ENCODE peak calls at places on chromosomes 13 and 19, in five cellular contexts. T is A549, J is HepG2, R is GM23338, D is K562. C is an unnamed sample.

GRCh38 chr19:40284501-40285352 is at the start of gene AKT2:
- DNase-seq in T (peak), J (no peak), R (peak), D (peak), C (peak)

GRCh38 chr19:41601771-41602170 is 25.1 kb downstream of the CEACAM4 start:
- DNase-seq in T (no peak), J (no peak), R (no peak), D (no peak), C (no peak)

GRCh38 chr19:677601-678380 is 1.6 kb downstream of the FSTL3 start:
- DNase-seq in T (peak), J (no peak), R (no peak), D (no peak), C (no peak)

GRCh38 chr13:110300090-110300815 is 6.7 kb downstream of the COL4A1 start:
- DNase-seq in T (no peak), J (no peak), R (no peak), D (no peak), C (no peak)

GRCh38 chr19:31825134-31826094 is 476.2 kb upstream of the TSHZ3 start:
- DNase-seq in T (no peak), J (no peak), R (no peak), D (no peak), C (no peak)

GRCh38 chr13:95579303-95579702 is 26.8 kb downstream of the CLDN10 start:
- DNase-seq in T (no peak), J (no peak), R (no peak), D (no peak), C (peak)

GRCh38 chr19:4730740-4731171 is 7.1 kb upstream of the DPP9 start:
- DNase-seq in T (peak), J (no peak), R (peak), D (peak), C (no peak)

GRCh38 chr13:97255515-97255999 is 33.4 kb downstream of the MBNL2 start:
- DNase-seq in T (no peak), J (no peak), R (no peak), D (no peak), C (no peak)

GRCh38 chr13:109389456-109389855 is 396.9 kb downstream of the IRS2 start:
- DNase-seq in T (no peak), J (no peak), R (no peak), D (no peak), C (no peak)

GRCh38 chr13:111479412-111479811 is 159.0 kb downstream of the TEX29 start:
- DNase-seq in T (no peak), J (no peak), R (no peak), D (no peak), C (no peak)

GRCh38 chr19:41879080-41879479 is 2.0 kb downstream of the CD79A start:
- DNase-seq in T (no peak), J (no peak), R (no peak), D (no peak), C (no peak)

GRCh38 chr13:94210826-94211225 is 268.7 kb downstream of the DCT start:
- DNase-seq in T (no peak), J (no peak), R (no peak), D (no peak), C (no peak)

GRCh38 chr13:112881656-112882554 is 87.1 kb upstream of the MCF2L start:
- DNase-seq in T (no peak), J (no peak), R (no peak), D (no peak), C (no peak)

GRCh38 chr13:41766439-41766838 is 194.5 kb downstream of the VWA8 start:
- DNase-seq in T (no peak), J (no peak), R (no peak), D (peak), C (no peak)

GRCh38 chr13:110565296-110565695 is 3.8 kb upstream of the RAB20 start:
- DNase-seq in T (no peak), J (no peak), R (peak), D (no peak), C (no peak)

DNA sequence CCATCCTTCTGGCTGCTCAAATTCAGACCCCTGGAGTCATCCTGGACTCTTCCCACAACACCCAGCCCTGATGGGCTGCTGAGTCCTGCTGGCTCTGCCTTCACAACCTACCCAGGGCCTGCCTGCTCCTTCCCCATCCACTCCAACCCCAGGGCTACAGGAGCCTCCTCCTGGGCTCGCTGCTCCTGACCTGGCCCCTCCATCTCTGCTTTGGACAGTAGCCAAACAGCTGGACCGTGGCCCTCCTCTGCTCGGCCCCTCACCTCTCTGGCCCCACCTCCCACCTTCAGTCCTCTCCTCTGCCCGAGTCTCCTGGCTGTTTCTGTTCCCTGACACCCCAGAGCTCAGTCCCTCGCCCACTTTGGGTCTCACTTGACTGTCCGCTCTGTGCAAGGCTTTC is 66.7 kb downstream of the CEBPG start:
- DNase-seq in T (no peak), J (no peak), R (no peak), D (no peak), C (no peak)
- TF ChIP-seq JUNB in T (no peak), J (no peak), R (no peak), D (no peak), C (no peak)

GRCh38 chr19:38216785-38217746 is 7.0 kb downstream of the DPF1 start:
- DNase-seq in T (no peak), J (no peak), R (peak), D (peak), C (no peak)
- TF ChIP-seq JUNB in T (no peak), J (no peak), R (no peak), D (no peak), C (no peak)

GRCh38 chr19:56900573-56901097 is 60.1 kb upstream of the PEG3 start:
- DNase-seq in T (no peak), J (peak), R (no peak), D (no peak), C (no peak)

GRCh38 chr19:56899943-56900342 is 59.4 kb upstream of the PEG3 start:
- DNase-seq in T (no peak), J (no peak), R (no peak), D (no peak), C (no peak)

GRCh38 chr19:56905616-56906015 is 65.1 kb upstream of the PEG3 start:
- DNase-seq in T (no peak), J (no peak), R (no peak), D (no peak), C (no peak)
- TF ChIP-seq JUNB in T (no peak), J (no peak), R (no peak), D (no peak), C (no peak)

GRCh38 chr19:10797078-10797477 is 38.9 kb downstream of the TMED1 start:
- DNase-seq in T (no peak), J (no peak), R (no peak), D (no peak), C (no peak)
- TF ChIP-seq JUNB in T (no peak), J (no peak), R (no peak), D (no peak), C (no peak)

GRCh38 chr13:51519839-51520238 is 64.4 kb upstream of the WDFY2 start:
- DNase-seq in T (no peak), J (peak), R (no peak), D (no peak), C (no peak)
- TF ChIP-seq JUNB in T (peak), J (no peak), R (no peak), D (no peak), C (no peak)

GRCh38 chr19:2428027-2428690 is 773 bp upstream of the TIMM13 start:
- DNase-seq in T (no peak), J (no peak), R (peak), D (no peak), C (no peak)
- TF ChIP-seq JUNB in T (no peak), J (no peak), R (no peak), D (no peak), C (no peak)

GRCh38 chr13:85853161-85853894 is 54.1 kb upstream of the SLITRK6 start:
- DNase-seq in T (no peak), J (no peak), R (no peak), D (no peak), C (no peak)

DNA sequence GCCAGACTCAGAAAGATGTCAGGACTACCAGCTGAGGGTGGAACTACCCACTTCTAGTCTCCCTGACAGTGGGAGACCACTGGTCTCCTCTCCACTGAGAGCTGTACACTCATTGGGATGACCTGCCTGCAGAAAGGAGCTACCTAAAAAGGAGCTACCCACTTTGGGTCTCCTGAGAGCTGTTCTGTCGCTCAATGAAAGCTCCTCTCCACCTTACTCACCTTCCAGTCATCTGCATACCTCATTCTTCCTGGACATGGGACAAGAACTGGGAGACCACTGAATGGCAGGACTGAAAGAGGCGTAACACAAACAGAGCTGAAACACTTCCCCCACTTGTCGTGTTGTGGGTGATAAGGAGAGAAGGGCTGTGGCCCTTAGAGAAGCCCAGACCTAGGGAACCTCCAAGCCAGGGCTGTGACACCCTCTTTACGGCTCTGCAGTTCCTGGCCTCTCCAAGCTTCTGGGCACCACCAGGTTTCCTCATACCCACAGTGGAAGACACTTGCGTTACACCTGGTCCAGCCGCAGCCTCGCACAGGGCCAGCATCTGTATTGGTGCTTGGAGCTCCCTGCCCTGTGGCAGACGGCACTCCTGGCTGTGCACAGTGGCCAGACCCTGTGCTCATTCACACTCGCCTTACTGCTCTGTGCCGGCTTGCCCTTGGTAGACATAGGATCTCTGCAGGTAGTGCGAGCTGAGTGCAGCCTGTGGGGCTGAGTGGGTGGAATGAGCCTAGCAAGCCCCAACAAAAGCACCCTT is 54.9 kb upstream of the SLITRK6 start:
- DNase-seq in T (no peak), J (no peak), R (peak), D (no peak), C (no peak)
- TF ChIP-seq JUNB in T (no peak), J (no peak), R (no peak), D (no peak), C (no peak)

DNA sequence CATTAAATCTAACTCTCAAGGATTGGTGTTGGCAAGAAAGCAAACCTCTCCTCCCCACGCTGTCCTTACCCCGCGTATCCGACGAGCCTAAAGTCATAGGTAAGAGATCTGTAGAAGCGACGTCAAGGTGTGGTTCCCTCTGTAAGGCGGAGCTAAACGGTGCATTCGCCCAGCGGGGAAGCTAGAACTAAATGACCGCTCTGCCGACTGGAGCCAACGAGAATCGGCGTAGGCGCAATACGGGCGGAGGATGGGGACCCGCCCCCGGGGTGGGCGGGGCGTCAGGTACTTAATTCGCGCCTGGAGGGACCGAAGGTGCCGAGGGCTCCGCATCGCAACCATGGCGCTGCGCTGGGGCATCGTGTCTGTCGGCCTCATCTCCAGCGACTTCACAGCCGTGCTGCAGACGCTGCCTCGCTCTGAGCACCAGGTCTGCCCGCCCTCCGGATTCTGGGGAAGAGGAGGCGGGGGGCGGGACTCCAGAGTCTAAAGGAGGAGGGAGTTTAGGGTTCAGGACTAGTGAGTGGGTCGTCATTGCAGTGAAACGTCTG is at the start of gene DHDH:
- DNase-seq in T (peak), J (peak), R (peak), D (peak), C (peak)
- TF ChIP-seq JUNB in T (no peak), J (no peak), R (no peak), D (no peak), C (no peak)

DNA sequence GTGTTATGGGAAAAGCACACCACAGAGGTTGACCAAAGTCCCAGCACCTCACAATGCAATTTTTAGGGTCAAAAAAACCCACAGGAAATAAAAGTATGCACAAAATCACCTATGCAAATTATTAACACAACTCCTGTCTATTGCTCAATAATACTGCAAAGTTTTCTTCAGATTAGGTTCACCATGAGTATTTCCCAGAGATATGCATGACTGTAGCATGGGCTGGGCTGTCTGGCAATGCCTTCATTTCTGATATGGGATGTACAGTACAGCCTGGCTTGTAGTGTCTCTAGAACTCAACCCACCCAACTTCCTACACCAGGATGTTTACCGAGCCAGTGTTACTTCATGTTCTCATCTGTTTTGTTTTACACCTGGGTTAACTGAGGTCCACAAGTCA is 698.7 kb upstream of the ARGLU1 start:
- DNase-seq in T (no peak), J (no peak), R (no peak), D (no peak), C (no peak)
- TF ChIP-seq JUNB in T (no peak), J (no peak), R (no peak), D (no peak), C (no peak)

DNA sequence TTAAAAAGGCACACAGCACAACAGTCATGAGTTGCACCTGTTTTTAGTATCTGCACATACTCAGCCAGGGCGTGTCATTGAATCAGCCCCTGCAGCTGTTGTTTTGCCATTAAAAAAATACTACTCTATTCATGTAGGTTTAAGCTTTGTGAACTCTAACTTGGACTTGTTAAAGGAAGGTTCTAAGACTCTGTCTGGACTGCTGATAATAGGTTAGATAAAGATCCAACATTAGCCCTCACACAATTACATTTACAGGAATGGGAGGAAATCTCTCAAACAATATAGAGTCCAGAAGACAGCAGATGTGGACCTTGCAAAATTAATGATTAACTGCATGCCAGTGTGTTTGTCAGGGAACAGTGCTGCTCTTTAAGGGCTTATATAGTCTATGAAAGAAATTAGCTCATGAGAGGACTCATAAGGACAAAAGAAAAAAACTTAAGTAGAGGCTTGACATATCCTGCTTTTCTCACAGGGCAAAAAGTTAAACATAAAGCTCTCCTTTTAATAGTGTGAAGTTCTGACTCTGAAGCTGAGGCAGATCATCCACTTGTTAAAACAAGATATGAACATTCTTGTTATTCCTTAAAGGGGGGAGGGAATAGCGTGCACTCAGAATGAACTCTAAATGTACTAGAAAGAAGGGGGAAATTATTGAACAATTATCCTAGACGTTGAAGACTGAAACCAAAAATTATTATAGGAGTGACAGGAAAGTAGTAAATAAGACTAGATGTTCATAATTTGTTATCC is 243.6 kb downstream of the NDFIP2 start:
- DNase-seq in T (peak), J (peak), R (no peak), D (no peak), C (no peak)
- TF ChIP-seq JUNB in T (peak), J (no peak), R (no peak), D (no peak), C (no peak)